ENCODE peak calls at places on chromosomes 3 and 15, in eight cellular contexts. S is CD4-positive, alpha-beta memory T cell; F is Karpas-422; K is dorsolateral prefrontal cortex; E is left lung; R is AG04450; D is epithelial cell of esophagus; C is AG10803. T is an unnamed sample.
A peak's percentile ranks its signal among the peaks of the same experiment; 100 is the strongest.

GRCh38 chr3:156750191-156750873 is 75.8 kb upstream of the LEKR1 start:
- DNase-seq in S (no peak), F (no peak), K (no peak), E (no peak), R (no peak), D (peak; percentile 38), C (peak; percentile 68), T (no peak)

GRCh38 chr3:4825572-4826236 is 153.5 kb upstream of the BHLHE40 start:
- DNase-seq in S (peak; percentile 53), F (no peak), K (no peak), E (peak; percentile 84), R (no peak), D (peak; percentile 27), C (no peak), T (no peak)

GRCh38 chr15:58432421-58432820 is 630 bp downstream of the LIPC start:
- DNase-seq in S (no peak), F (no peak), K (no peak), E (no peak), R (no peak), D (no peak), C (peak; percentile 36), T (no peak)

GRCh38 chr3:47404955-47405790 is 24.4 kb downstream of the PTPN23 start:
- DNase-seq in S (no peak), F (no peak), K (peak; percentile 67), E (no peak), R (no peak), D (no peak), C (peak; percentile 42), T (no peak)

GRCh38 chr3:175335229-175335628 is 476.1 kb downstream of the NAALADL2 start:
- DNase-seq in S (no peak), F (no peak), K (no peak), E (no peak), R (peak; percentile 4), D (no peak), C (peak; percentile 42), T (no peak)

GRCh38 chr3:176631175-176631574 is 566.1 kb downstream of the TBL1XR1 start:
- DNase-seq in S (no peak), F (no peak), K (no peak), E (no peak), R (no peak), D (no peak), C (no peak), T (no peak)

GRCh38 chr15:78437762-78438594 is at the start of gene IREB2:
- DNase-seq in S (peak; percentile 96), F (peak; percentile 99), K (peak; percentile 95), E (peak; percentile 97), R (peak; percentile 97), D (peak; percentile 97), C (peak; percentile 97), T (peak; percentile 98)

GRCh38 chr15:27250223-27250622 is 279.2 kb downstream of the GABRG3 start:
- DNase-seq in S (no peak), F (no peak), K (no peak), E (no peak), R (no peak), D (no peak), C (no peak), T (peak; percentile 35)

GRCh38 chr15:65919353-65919752 is 50.1 kb downstream of the RAB11A start:
- DNase-seq in S (no peak), F (no peak), K (no peak), E (no peak), R (no peak), D (no peak), C (no peak), T (no peak)

GRCh38 chr15:66573719-66574641 is 8.2 kb upstream of the LCTL start:
- DNase-seq in S (no peak), F (no peak), K (no peak), E (no peak), R (peak; percentile 57), D (no peak), C (peak; percentile 99), T (no peak)

GRCh38 chr15:64163662-64164362 is 990 bp upstream of the PPIB start:
- DNase-seq in S (no peak), F (peak; percentile 74), K (no peak), E (peak; percentile 61), R (no peak), D (peak; percentile 64), C (no peak), T (no peak)

GRCh38 chr3:64240959-64241358 is 15.7 kb upstream of the PRICKLE2 start:
- DNase-seq in S (no peak), F (no peak), K (no peak), E (no peak), R (no peak), D (no peak), C (no peak), T (no peak)

GRCh38 chr3:67609709-67610108 is 44.7 kb downstream of the SUCLG2 start:
- DNase-seq in S (no peak), F (no peak), K (no peak), E (no peak), R (no peak), D (no peak), C (no peak), T (no peak)

GRCh38 chr3:10583798-10584708 is 78.7 kb upstream of the ATP2B2 start:
- DNase-seq in S (no peak), F (no peak), K (no peak), E (no peak), R (no peak), D (no peak), C (no peak), T (no peak)

GRCh38 chr15:25178835-25179672 is 224.3 kb downstream of the SNRPN start:
- DNase-seq in S (no peak), F (no peak), K (peak; percentile 19), E (peak; percentile 22), R (no peak), D (no peak), C (no peak), T (no peak)

GRCh38 chr3:128094295-128095151 is 29.1 kb downstream of the RUVBL1 start:
- DNase-seq in S (no peak), F (no peak), K (no peak), E (no peak), R (no peak), D (peak; percentile 40), C (no peak), T (peak; percentile 33)

GRCh38 chr3:56802411-56802745 is 629 bp upstream of the ARHGEF3 start:
- DNase-seq in S (no peak), F (no peak), K (no peak), E (no peak), R (no peak), D (no peak), C (no peak), T (no peak)

GRCh38 chr3:66153961-66154923 is 66.6 kb upstream of the SLC25A26 start:
- DNase-seq in S (no peak), F (no peak), K (no peak), E (no peak), R (no peak), D (no peak), C (peak; percentile 37), T (no peak)
- H3K4me3 ChIP-seq in S (no peak overlapping the region), F (no peak overlapping the region), K (peak overlapping the region; percentile 44), E (no peak overlapping the region), R (peak overlapping the region; percentile 55), D (no peak overlapping the region), C (peak overlapping the region; percentile 56), T (no peak overlapping the region)

GRCh38 chr3:15071699-15072098 is 6.6 kb upstream of the MRPS25 start:
- DNase-seq in S (no peak), F (no peak), K (no peak), E (no peak), R (no peak), D (no peak), C (peak; percentile 17), T (no peak)

GRCh38 chr3:15066467-15066866 is 1.4 kb upstream of the MRPS25 start:
- DNase-seq in S (no peak), F (no peak), K (no peak), E (no peak), R (no peak), D (no peak), C (no peak), T (no peak)

GRCh38 chr3:15065550-15066007 is 464 bp upstream of the MRPS25 start:
- DNase-seq in S (no peak), F (no peak), K (no peak), E (no peak), R (no peak), D (no peak), C (no peak), T (no peak)

GRCh38 chr3:15064835-15065549 is at the start of gene MRPS25:
- DNase-seq in S (peak; percentile 90), F (peak; percentile 97), K (peak; percentile 77), E (peak; percentile 94), R (peak; percentile 83), D (peak; percentile 97), C (peak; percentile 90), T (peak; percentile 87)

GRCh38 chr3:15069441-15069840 is 4.3 kb upstream of the MRPS25 start:
- DNase-seq in S (no peak), F (no peak), K (no peak), E (no peak), R (no peak), D (no peak), C (no peak), T (no peak)
- H3K4me3 ChIP-seq in S (no peak overlapping the region), F (no peak overlapping the region), K (no peak overlapping the region), E (no peak overlapping the region), R (no peak overlapping the region), D (no peak overlapping the region), C (no peak overlapping the region), T (no peak overlapping the region)

DNA sequence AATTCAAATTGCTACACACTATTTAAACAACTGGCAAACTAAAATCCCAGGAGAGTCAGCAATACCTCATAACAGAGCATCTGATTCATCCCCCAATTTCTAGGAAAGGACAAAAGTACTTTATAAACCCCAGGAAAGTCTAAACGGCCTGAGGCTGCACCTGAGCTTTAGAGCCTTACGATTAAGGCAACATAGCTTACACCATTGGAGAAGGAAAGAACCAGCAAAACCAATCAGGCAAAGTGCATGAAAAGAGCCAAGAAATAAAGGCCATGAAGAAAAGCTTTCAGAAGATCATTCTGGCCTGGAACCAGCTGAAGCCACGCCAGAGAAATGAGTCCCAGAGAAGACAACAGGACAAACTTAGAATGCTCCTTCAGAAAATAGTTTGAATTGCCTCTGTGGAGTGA is 48.1 kb downstream of the PTPN9 start:
- DNase-seq in S (no peak), F (no peak), K (peak; percentile 50), E (no peak), R (no peak), D (peak; percentile 21), C (peak; percentile 61), T (no peak)
- H3K4me3 ChIP-seq in S (no peak overlapping the region), F (no peak overlapping the region), K (no peak overlapping the region), E (no peak overlapping the region), R (no peak overlapping the region), D (no peak overlapping the region), C (no peak overlapping the region), T (no peak overlapping the region)

GRCh38 chr3:126531051-126531330 is 7.0 kb downstream of the CHST13 start:
- DNase-seq in S (no peak), F (no peak), K (no peak), E (no peak), R (no peak), D (no peak), C (no peak), T (no peak)

GRCh38 chr3:126528419-126528799 is 4.5 kb downstream of the CHST13 start:
- DNase-seq in S (no peak), F (no peak), K (no peak), E (peak; percentile 5), R (no peak), D (no peak), C (no peak), T (no peak)

GRCh38 chr3:126529585-126530170 is 5.7 kb downstream of the CHST13 start:
- DNase-seq in S (no peak), F (no peak), K (no peak), E (no peak), R (no peak), D (no peak), C (no peak), T (no peak)

GRCh38 chr3:126528800-126529541 is 5.0 kb downstream of the CHST13 start:
- DNase-seq in S (no peak), F (no peak), K (no peak), E (peak; percentile 29), R (no peak), D (peak; percentile 10), C (peak; percentile 74), T (no peak)

GRCh38 chr3:126530171-126531050 is 6.5 kb downstream of the CHST13 start:
- DNase-seq in S (no peak), F (no peak), K (no peak), E (peak; percentile 63), R (no peak), D (no peak), C (no peak), T (no peak)
- H3K4me3 ChIP-seq in S (no peak overlapping the region), F (no peak overlapping the region), K (no peak overlapping the region), E (no peak overlapping the region), R (no peak overlapping the region), D (no peak overlapping the region), C (no peak overlapping the region), T (no peak overlapping the region)

T was measured in Jurkat, Clone E6-1.